ENCODE peak calls at places on chromosome 10, in nine cellular contexts. D, C, U, M, L, Z, G, F and X are unnamed samples.

GRCh38 chr10:58743466-58744115 is 230.9 kb downstream of the BICC1 start:
- DNase-seq in D (peak), C (no peak), U (peak), M (no peak), L (no peak), Z (no peak), G (no peak), F (no peak), X (no peak)

GRCh38 chr10:66322261-66322660 is 603.6 kb upstream of the LRRTM3 start:
- DNase-seq in D (peak), C (no peak), U (no peak), M (no peak), L (no peak), Z (no peak), G (no peak), F (no peak), X (no peak)

GRCh38 chr10:79150444-79150754 is 81.6 kb downstream of the ZMIZ1 start:
- DNase-seq in D (no peak), C (no peak), U (no peak), M (no peak), L (no peak), Z (no peak), G (no peak), F (no peak), X (no peak)

GRCh38 chr10:316390-316789 is 181.1 kb downstream of the ZMYND11 start:
- DNase-seq in D (no peak), C (no peak), U (no peak), M (no peak), L (no peak), Z (no peak), G (no peak), F (no peak), X (no peak)

GRCh38 chr10:13099144-13099665 is 758 bp upstream of the OPTN start:
- DNase-seq in D (no peak), C (peak), U (peak), M (peak), L (peak), Z (peak), G (peak), F (no peak), X (peak)

GRCh38 chr10:132742837-132743194 is 43.1 kb downstream of the NKX6-2 start:
- DNase-seq in D (no peak), C (no peak), U (no peak), M (no peak), L (no peak), Z (no peak), G (no peak), F (no peak), X (no peak)

GRCh38 chr10:11017575-11018425 is at the start of gene CELF2:
- DNase-seq in D (peak), C (peak), U (peak), M (peak), L (peak), Z (peak), G (peak), F (no peak), X (peak)

GRCh38 chr10:78912361-78913218 is 156.2 kb upstream of the ZMIZ1 start:
- DNase-seq in D (no peak), C (no peak), U (no peak), M (no peak), L (no peak), Z (no peak), G (no peak), F (no peak), X (peak)

GRCh38 chr10:47031953-47032465 is 120.8 kb downstream of the PTPN20 start:
- DNase-seq in D (no peak), C (no peak), U (no peak), M (no peak), L (no peak), Z (no peak), G (no peak), F (peak), X (peak)

GRCh38 chr10:132223156-132223590 is 36.4 kb downstream of the DPYSL4 start:
- DNase-seq in D (peak), C (no peak), U (no peak), M (peak), L (peak), Z (peak), G (peak), F (peak), X (peak)

GRCh38 chr10:113030453-113030852 is 80.4 kb downstream of the TCF7L2 start:
- DNase-seq in D (no peak), C (no peak), U (no peak), M (no peak), L (no peak), Z (no peak), G (no peak), F (no peak), X (no peak)

GRCh38 chr10:26721561-26721960 is 24.1 kb downstream of the PDSS1 start:
- DNase-seq in D (no peak), C (no peak), U (no peak), M (no peak), L (no peak), Z (peak), G (peak), F (no peak), X (no peak)